ENCODE peak calls at places on chromosomes 7 and 10, in five cellular contexts. One of them, this sample, is unnamed.

GRCh38 chr10:97633921-97634320 is 621 bp upstream of the MORN4 start:
- DNase-seq in HFFc6: no peak
- DNase-seq in transverse colon: peak; percentile 10
- DNase-seq in RWPE1: no peak
- DNase-seq in neural crest cell: peak; percentile 3
- DNase-seq in this sample: no peak

GRCh38 chr7:46015107-46015868 is 94.2 kb upstream of the IGFBP3 start:
- DNase-seq in HFFc6: no peak
- DNase-seq in RWPE1: no peak
- DNase-seq in transverse colon: peak; percentile 15
- DNase-seq in neural crest cell: peak; percentile 54
- DNase-seq in this sample: no peak

GRCh38 chr10:23693398-23693797 is 254.5 kb downstream of the OTUD1 start:
- DNase-seq in transverse colon: no peak
- DNase-seq in RWPE1: no peak
- DNase-seq in HFFc6: no peak
- DNase-seq in neural crest cell: peak; percentile 35
- DNase-seq in this sample: no peak

GRCh38 chr10:83835948-83836641 is 303.2 kb upstream of the GHITM start:
- DNase-seq in HFFc6: no peak
- DNase-seq in neural crest cell: no peak
- DNase-seq in RWPE1: no peak
- DNase-seq in transverse colon: no peak
- DNase-seq in this sample: no peak

GRCh38 chr7:107874605-107875446 is 16.2 kb upstream of the DLD start:
- DNase-seq in HFFc6: peak; percentile 67
- DNase-seq in RWPE1: peak; percentile 57
- DNase-seq in transverse colon: peak; percentile 53
- DNase-seq in neural crest cell: peak; percentile 35
- DNase-seq in this sample: no peak

GRCh38 chr10:76115131-76115470 is 683.7 kb downstream of the LRMDA start:
- DNase-seq in neural crest cell: no peak
- DNase-seq in transverse colon: no peak
- DNase-seq in HFFc6: no peak
- DNase-seq in RWPE1: no peak
- DNase-seq in this sample: no peak

GRCh38 chr7:79227035-79227434 is 226.4 kb downstream of the MAGI2 start:
- DNase-seq in HFFc6: peak; percentile 57
- DNase-seq in transverse colon: no peak
- DNase-seq in RWPE1: no peak
- DNase-seq in neural crest cell: no peak
- DNase-seq in this sample: no peak

GRCh38 chr7:142412551-142413193 is 154.8 kb upstream of the PRSS58 start:
- DNase-seq in neural crest cell: peak; percentile 25
- DNase-seq in HFFc6: peak; percentile 65
- DNase-seq in RWPE1: peak; percentile 5
- DNase-seq in transverse colon: no peak
- DNase-seq in this sample: no peak

GRCh38 chr7:81573128-81573527 is 196.7 kb downstream of the HGF start:
- DNase-seq in HFFc6: no peak
- DNase-seq in neural crest cell: no peak
- DNase-seq in RWPE1: no peak
- DNase-seq in transverse colon: no peak
- DNase-seq in this sample: no peak

DNA sequence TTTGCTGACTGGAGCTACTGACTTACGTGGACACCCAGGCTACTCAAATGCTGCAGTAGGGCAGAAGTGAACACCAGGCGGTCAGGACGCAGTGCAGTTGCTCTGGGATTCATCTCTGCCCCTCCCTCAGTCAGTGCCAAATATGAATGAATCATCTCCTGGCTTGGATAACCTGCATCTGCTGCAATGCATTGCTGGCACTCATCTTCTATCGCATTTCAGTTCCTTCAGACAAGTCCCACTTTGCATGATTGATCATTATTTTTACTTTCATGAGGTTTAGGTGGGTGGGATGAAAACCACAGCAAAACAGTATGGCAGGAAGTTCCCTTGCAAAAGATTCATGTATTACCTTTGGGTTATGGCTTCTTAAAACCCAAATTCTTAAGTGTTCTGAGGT is 224.6 kb upstream of the NRP1 start:
- DNase-seq in neural crest cell: no peak
- DNase-seq in transverse colon: no peak
- DNase-seq in HFFc6: peak; percentile 33
- DNase-seq in RWPE1: peak; percentile 84
- DNase-seq in this sample: no peak
- TF ChIP-seq CTCF in neural crest cell: no peak
- TF ChIP-seq CTCF in transverse colon: no peak
- TF ChIP-seq CTCF in HFFc6: no peak
- TF ChIP-seq CTCF in RWPE1: no peak
- TF ChIP-seq CTCF in this sample: no peak

DNA sequence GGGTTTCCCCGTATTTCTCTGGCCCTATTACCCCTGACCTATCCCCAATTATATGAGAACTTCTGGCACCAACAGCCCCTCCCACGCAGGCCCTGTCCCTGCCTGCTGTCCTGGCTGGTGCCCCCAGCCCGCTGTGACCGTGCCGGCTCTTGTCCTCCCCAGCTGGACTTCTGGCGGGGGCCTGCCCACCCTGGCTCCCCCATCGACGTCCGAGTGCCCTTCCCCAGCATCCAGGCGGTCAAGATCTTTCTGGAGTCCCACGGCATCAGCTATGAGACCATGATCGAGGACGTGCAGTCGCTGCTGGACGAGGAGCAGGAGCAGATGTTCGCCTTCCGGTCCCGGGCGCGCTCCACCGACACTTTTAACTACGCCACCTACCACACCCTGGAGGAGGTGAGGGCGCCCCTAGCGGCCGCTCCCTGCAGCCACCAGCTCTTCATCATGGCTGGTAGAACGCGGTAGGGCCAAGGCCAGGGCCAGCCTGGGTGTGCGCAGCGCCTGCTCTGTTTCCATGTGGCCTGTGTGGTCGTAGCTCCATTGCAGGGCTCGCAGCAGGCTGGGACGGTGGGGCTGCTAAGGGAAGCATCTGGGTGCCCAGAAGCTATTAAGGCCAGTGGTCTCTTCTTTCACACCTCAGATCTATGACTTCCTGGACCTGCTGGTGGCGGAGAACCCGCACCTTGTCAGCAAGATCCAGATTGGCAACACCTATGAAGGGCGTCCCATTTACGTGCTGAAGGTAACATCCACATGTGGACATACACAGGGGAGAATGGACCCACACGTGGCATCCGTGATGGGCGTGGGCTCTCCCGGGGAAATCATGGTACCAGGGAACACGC is 1.4 kb downstream of the CPA1 start:
- DNase-seq in transverse colon: no peak
- DNase-seq in neural crest cell: no peak
- DNase-seq in RWPE1: no peak
- DNase-seq in HFFc6: no peak
- DNase-seq in this sample: no peak
- TF ChIP-seq CTCF in transverse colon: no peak
- TF ChIP-seq CTCF in neural crest cell: peak; percentile 22
- TF ChIP-seq CTCF in RWPE1: no peak
- TF ChIP-seq CTCF in HFFc6: peak; percentile 42
- TF ChIP-seq CTCF in this sample: no peak

GRCh38 chr10:78572565-78572964 is 496.2 kb upstream of the ZMIZ1 start:
- DNase-seq in transverse colon: no peak
- DNase-seq in RWPE1: no peak
- DNase-seq in neural crest cell: no peak
- DNase-seq in HFFc6: no peak
- DNase-seq in this sample: no peak
- TF ChIP-seq CTCF in transverse colon: no peak
- TF ChIP-seq CTCF in RWPE1: no peak
- TF ChIP-seq CTCF in neural crest cell: no peak
- TF ChIP-seq CTCF in HFFc6: no peak
- TF ChIP-seq CTCF in this sample: no peak

GRCh38 chr7:91671245-91671644 is 209.3 kb downstream of the MTERF1 start:
- DNase-seq in RWPE1: no peak
- DNase-seq in transverse colon: no peak
- DNase-seq in HFFc6: no peak
- DNase-seq in neural crest cell: no peak
- DNase-seq in this sample: no peak

GRCh38 chr7:91674470-91674869 is 206.0 kb downstream of the MTERF1 start:
- DNase-seq in RWPE1: no peak
- DNase-seq in neural crest cell: no peak
- DNase-seq in HFFc6: no peak
- DNase-seq in transverse colon: no peak
- DNase-seq in this sample: no peak
- TF ChIP-seq CTCF in RWPE1: no peak
- TF ChIP-seq CTCF in neural crest cell: no peak
- TF ChIP-seq CTCF in HFFc6: no peak
- TF ChIP-seq CTCF in transverse colon: no peak
- TF ChIP-seq CTCF in this sample: no peak

GRCh38 chr10:88184543-88185297 is 321.3 kb downstream of the PTEN start:
- DNase-seq in transverse colon: no peak
- DNase-seq in HFFc6: no peak
- DNase-seq in neural crest cell: no peak
- DNase-seq in RWPE1: no peak
- DNase-seq in this sample: no peak

GRCh38 chr10:88186335-88186734 is 322.9 kb downstream of the PTEN start:
- DNase-seq in transverse colon: no peak
- DNase-seq in HFFc6: peak; percentile 83
- DNase-seq in neural crest cell: no peak
- DNase-seq in RWPE1: no peak
- DNase-seq in this sample: no peak

GRCh38 chr10:88187472-88187871 is 324.0 kb downstream of the PTEN start:
- DNase-seq in HFFc6: no peak
- DNase-seq in RWPE1: no peak
- DNase-seq in transverse colon: no peak
- DNase-seq in neural crest cell: no peak
- DNase-seq in this sample: no peak

GRCh38 chr10:88181902-88182671 is 318.7 kb downstream of the PTEN start:
- DNase-seq in HFFc6: no peak
- DNase-seq in RWPE1: no peak
- DNase-seq in neural crest cell: no peak
- DNase-seq in transverse colon: no peak
- DNase-seq in this sample: no peak

DNA sequence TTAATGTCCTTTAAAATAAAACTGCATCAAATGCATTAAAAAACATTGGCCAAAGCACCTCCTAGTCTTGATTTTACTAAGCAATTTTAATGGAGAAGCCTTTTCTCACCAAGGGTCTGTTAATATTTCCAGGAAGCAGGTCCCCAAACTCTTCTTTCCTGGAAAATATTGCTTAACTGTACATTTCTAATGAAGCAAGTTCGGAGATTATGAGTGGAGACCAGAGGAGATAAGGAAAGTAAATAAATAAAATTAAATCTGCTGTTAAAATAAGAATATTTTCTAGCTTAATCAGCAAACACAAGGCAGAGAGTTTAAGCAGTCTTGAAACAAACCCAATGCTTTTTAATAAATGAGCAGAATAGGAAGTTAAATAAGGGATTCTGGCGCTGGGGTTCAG is 322.4 kb downstream of the PTEN start:
- DNase-seq in neural crest cell: no peak
- DNase-seq in transverse colon: no peak
- DNase-seq in RWPE1: no peak
- DNase-seq in HFFc6: no peak
- DNase-seq in this sample: no peak
- TF ChIP-seq CTCF in neural crest cell: no peak
- TF ChIP-seq CTCF in transverse colon: no peak
- TF ChIP-seq CTCF in RWPE1: no peak
- TF ChIP-seq CTCF in HFFc6: no peak
- TF ChIP-seq CTCF in this sample: no peak

DNA sequence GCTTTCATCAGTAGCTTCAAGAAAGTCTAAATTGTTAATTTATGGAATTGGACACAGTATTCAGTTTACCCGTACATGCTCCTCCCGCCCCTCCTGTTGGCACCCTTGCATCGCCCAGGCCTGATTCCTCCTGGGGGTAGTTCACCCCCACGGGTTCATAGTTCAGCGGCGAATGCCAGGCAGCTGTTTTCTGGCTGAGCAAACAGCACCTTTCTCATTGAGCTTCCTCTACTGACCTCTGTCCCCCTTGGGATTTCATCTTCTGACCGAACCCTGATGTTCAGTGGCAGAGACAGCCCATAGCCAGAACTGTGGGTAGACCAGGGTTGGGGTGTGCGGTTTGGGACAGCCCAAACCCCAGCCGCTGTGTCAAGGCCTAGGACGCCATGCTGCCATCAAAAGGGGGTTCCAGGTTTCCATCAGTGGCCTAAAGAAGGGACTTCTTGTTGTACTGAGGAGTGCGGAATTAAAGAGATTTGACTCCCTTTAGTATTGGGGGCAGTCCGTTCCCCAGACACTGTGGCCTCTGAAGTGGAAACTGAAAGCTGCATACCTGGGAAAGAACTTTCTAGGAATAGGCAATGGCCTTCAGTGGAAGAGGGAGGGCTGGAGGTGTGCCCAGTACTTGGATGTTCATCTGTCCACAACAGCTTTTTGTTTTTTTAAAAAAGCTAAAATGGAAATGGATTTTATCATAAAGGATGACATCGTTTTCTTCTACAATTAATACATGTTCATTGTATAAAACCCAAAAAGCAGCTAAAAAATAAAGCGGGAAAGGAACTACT is 19.0 kb downstream of the MDH2 start:
- DNase-seq in HFFc6: no peak
- DNase-seq in RWPE1: no peak
- DNase-seq in neural crest cell: no peak
- DNase-seq in transverse colon: no peak
- DNase-seq in this sample: no peak
- TF ChIP-seq CTCF in HFFc6: no peak
- TF ChIP-seq CTCF in RWPE1: no peak
- TF ChIP-seq CTCF in neural crest cell: no peak
- TF ChIP-seq CTCF in transverse colon: no peak
- TF ChIP-seq CTCF in this sample: no peak

GRCh38 chr10:74841265-74841973 is 15.0 kb downstream of the KAT6B start:
- DNase-seq in RWPE1: no peak
- DNase-seq in transverse colon: no peak
- DNase-seq in neural crest cell: no peak
- DNase-seq in HFFc6: no peak
- DNase-seq in this sample: no peak
- TF ChIP-seq CTCF in RWPE1: no peak
- TF ChIP-seq CTCF in transverse colon: no peak
- TF ChIP-seq CTCF in neural crest cell: no peak
- TF ChIP-seq CTCF in HFFc6: no peak
- TF ChIP-seq CTCF in this sample: no peak

DNA sequence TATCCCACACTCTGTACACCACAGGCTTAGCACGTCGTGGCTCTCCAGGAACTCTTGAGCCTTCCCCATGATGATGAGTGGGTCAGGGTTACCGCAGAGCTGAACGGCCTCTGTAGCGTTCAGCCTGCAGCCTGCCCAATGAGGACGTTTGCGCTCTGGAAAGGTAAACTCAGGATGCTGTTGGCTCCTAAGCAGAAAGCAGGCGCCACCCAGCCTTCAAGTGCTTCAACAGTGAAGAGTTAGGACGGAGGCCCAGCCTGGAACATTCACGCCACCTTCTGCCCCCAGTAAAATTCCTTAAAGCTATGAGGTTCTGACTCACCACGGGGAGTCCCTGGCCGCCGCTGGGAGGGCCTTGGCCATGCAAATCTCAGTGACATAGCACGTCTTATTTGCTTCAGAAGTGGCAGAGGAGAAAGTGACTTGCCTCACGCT is 161.5 kb upstream of the SH2B2 start:
- DNase-seq in HFFc6: peak; percentile 86
- DNase-seq in neural crest cell: no peak
- DNase-seq in RWPE1: peak; percentile 49
- DNase-seq in transverse colon: peak; percentile 29
- DNase-seq in this sample: no peak
- TF ChIP-seq CTCF in HFFc6: peak; percentile 50
- TF ChIP-seq CTCF in neural crest cell: no peak
- TF ChIP-seq CTCF in RWPE1: no peak
- TF ChIP-seq CTCF in transverse colon: no peak
- TF ChIP-seq CTCF in this sample: no peak

This sample was measured in omental fat pad.